ENCODE peak calls at places on chromosomes 16 and 17, in five cellular contexts. U is effector CD4-positive, alpha-beta T cell; Q is CD4-positive, alpha-beta T cell; A is HS-27A; N is stimulated activated CD8-positive, alpha-beta memory T cell treated with anti-CD3 and anti-CD28 coated beads, Interleukin-4, amount 100 ng/mL, for 24 hours. O is an unnamed sample.

GRCh38 chr17:39929657-39930407 is 2.3 kb downstream of the LRRC3C start:
- DNase-seq in U (no peak), Q (no peak), A (peak), N (no peak), O (no peak)

GRCh38 chr17:34177642-34178041 is 77.4 kb upstream of the CCL2 start:
- DNase-seq in U (no peak), Q (no peak), A (no peak), N (no peak), O (no peak)

GRCh38 chr16:27455700-27456099 is 53.7 kb downstream of the IL21R start:
- DNase-seq in U (no peak), Q (no peak), A (no peak), N (no peak), O (no peak)

GRCh38 chr16:72832640-72833039 is 215.3 kb downstream of the ZFHX3 start:
- DNase-seq in U (peak), Q (peak), A (peak), N (peak), O (no peak)

GRCh38 chr16:66278111-66278531 is 88.4 kb upstream of the CDH5 start:
- DNase-seq in U (no peak), Q (no peak), A (no peak), N (no peak), O (no peak)

GRCh38 chr17:32970281-32970680 is 21.4 kb upstream of the SPACA3 start:
- DNase-seq in U (no peak), Q (no peak), A (no peak), N (no peak), O (no peak)

GRCh38 chr16:80447263-80447662 is 93.5 kb upstream of the DYNLRB2 start:
- DNase-seq in U (no peak), Q (no peak), A (no peak), N (no peak), O (no peak)

GRCh38 chr17:7854851-7855642 is at the start of gene TMEM88:
- DNase-seq in U (no peak), Q (no peak), A (no peak), N (no peak), O (no peak)

GRCh38 chr16:29744541-29745101 is 1.2 kb downstream of the C16orf54 start:
- DNase-seq in U (no peak), Q (no peak), A (no peak), N (no peak), O (no peak)

GRCh38 chr17:71519285-71519684 is 601.5 kb upstream of the SOX9 start:
- DNase-seq in U (no peak), Q (no peak), A (no peak), N (no peak), O (peak)

GRCh38 chr17:61904094-61904710 is 23.6 kb downstream of the INTS2 start:
- DNase-seq in U (no peak), Q (no peak), A (no peak), N (no peak), O (no peak)

GRCh38 chr17:44797809-44798208 is 32.3 kb downstream of the GJC1 start:
- DNase-seq in U (no peak), Q (no peak), A (no peak), N (no peak), O (no peak)

GRCh38 chr17:10799407-10799806 is 4.5 kb downstream of the TMEM238L start:
- DNase-seq in U (no peak), Q (no peak), A (no peak), N (no peak), O (no peak)

GRCh38 chr16:84836234-84836647 is 16.5 kb downstream of the CRISPLD2 start:
- DNase-seq in U (no peak), Q (no peak), A (peak), N (no peak), O (peak)

GRCh38 chr16:85898521-85899442 is at the start of gene IRF8:
- DNase-seq in U (peak), Q (peak), A (no peak), N (peak), O (no peak)

GRCh38 chr17:48301002-48301401 is 129.0 kb downstream of the SKAP1 start:
- DNase-seq in U (no peak), Q (no peak), A (no peak), N (no peak), O (no peak)

GRCh38 chr16:17448640-17449638 is 21.8 kb downstream of the XYLT1 start:
- DNase-seq in U (peak), Q (peak), A (no peak), N (no peak), O (no peak)

GRCh38 chr17:36088559-36089376 is 1.2 kb downstream of the CCL3 start:
- DNase-seq in U (no peak), Q (no peak), A (no peak), N (no peak), O (no peak)

GRCh38 chr17:13332207-13332606 is 269.5 kb downstream of the HS3ST3A1 start:
- DNase-seq in U (no peak), Q (no peak), A (no peak), N (no peak), O (no peak)

GRCh38 chr16:68372806-68373205 is 62.0 kb downstream of the PRMT7 start:
- DNase-seq in U (no peak), Q (no peak), A (no peak), N (no peak), O (no peak)

GRCh38 chr16:69938981-69939820 is 11.9 kb upstream of the CLEC18A start:
- DNase-seq in U (no peak), Q (no peak), A (no peak), N (no peak), O (no peak)

GRCh38 chr16:76389126-76389525 is 111.9 kb downstream of the CNTNAP4 start:
- DNase-seq in U (no peak), Q (no peak), A (no peak), N (no peak), O (no peak)

GRCh38 chr17:73541561-73541981 is 102.7 kb downstream of the SDK2 start:
- DNase-seq in U (no peak), Q (no peak), A (no peak), N (no peak), O (no peak)

GRCh38 chr17:76683921-76684745 is 26.6 kb downstream of the MXRA7 start:
- DNase-seq in U (no peak), Q (no peak), A (no peak), N (no peak), O (no peak)

GRCh38 chr16:29007865-29008593 is 23.2 kb downstream of the LAT start:
- DNase-seq in U (peak), Q (peak), A (no peak), N (peak), O (no peak)

GRCh38 chr16:48963901-48964615 is 317.6 kb downstream of the CBLN1 start:
- DNase-seq in U (no peak), Q (no peak), A (peak), N (no peak), O (peak)

GRCh38 chr17:39147221-39148185 is 3.9 kb downstream of the PLXDC1 start:
- DNase-seq in U (no peak), Q (no peak), A (no peak), N (no peak), O (no peak)

GRCh38 chr17:33291248-33292183 is 1.6 kb downstream of the ASIC2 start:
- DNase-seq in U (no peak), Q (no peak), A (no peak), N (no peak), O (no peak)

GRCh38 chr16:23214796-23215195 is 32.3 kb downstream of the SCNN1G start:
- DNase-seq in U (no peak), Q (no peak), A (no peak), N (no peak), O (no peak)

GRCh38 chr16:80936410-80936809 is 70.3 kb downstream of the CMC2 start:
- DNase-seq in U (no peak), Q (no peak), A (no peak), N (no peak), O (no peak)

GRCh38 chr16:55567382-55567781 is 898 bp downstream of the CAPNS2 start:
- DNase-seq in U (no peak), Q (no peak), A (no peak), N (no peak), O (no peak)

GRCh38 chr16:65024649-65025243 is 97.1 kb downstream of the CDH11 start:
- DNase-seq in U (no peak), Q (no peak), A (no peak), N (no peak), O (no peak)

GRCh38 chr17:50090071-50090470 is 5.1 kb upstream of the PDK2 start:
- DNase-seq in U (no peak), Q (no peak), A (no peak), N (no peak), O (no peak)

GRCh38 chr17:48149174-48150106 is 41.9 kb downstream of the SNX11 start:
- DNase-seq in U (no peak), Q (no peak), A (no peak), N (no peak), O (no peak)

GRCh38 chr16:56551796-56552738 is 12.8 kb upstream of the MT4 start:
- DNase-seq in U (no peak), Q (no peak), A (no peak), N (no peak), O (no peak)